ENCODE peak calls at places on chromosomes 6 and 20, in eight cellular contexts. G is heart right ventricle; P is RWPE2; D is activated T-cell treated with anti-CD3 and anti-CD28 coated beads, Interleukin-2, amount 50 U/mL, for 72 hours; Z is left lung; Y is mucosa of descending colon; V is right lobe of liver; J is K562. B is an unnamed sample.

GRCh38 chr20:32906200-32906599 is 47.5 kb downstream of the EFCAB8 start:
- ATAC-seq in V (no peak), G (no peak), J (peak), D (no peak), Y (no peak), Z (no peak), P (peak), B (no peak)

GRCh38 chr20:18506744-18507143 is 996 bp upstream of the SEC23B start:
- ATAC-seq in Y (no peak), V (no peak), J (peak), P (no peak), Z (no peak), G (no peak), D (no peak), B (peak)

GRCh38 chr6:42093582-42094329 is 43.4 kb downstream of the TAF8 start:
- ATAC-seq in Z (peak), J (peak), V (no peak), P (peak), Y (peak), G (peak), D (no peak), B (no peak)

GRCh38 chr6:170347091-170347490 is 40.5 kb downstream of the FAM120B start:
- ATAC-seq in J (no peak), V (no peak), Z (no peak), P (no peak), D (peak), Y (no peak), G (no peak), B (peak)

GRCh38 chr6:53799340-53799739 is 4.5 kb downstream of the LRRC1 start:
- ATAC-seq in P (no peak), G (no peak), Y (no peak), D (no peak), Z (no peak), J (no peak), V (no peak), B (no peak)

GRCh38 chr6:132687306-132687705 is 26.5 kb downstream of the VNN1 start:
- ATAC-seq in V (peak), Y (peak), D (no peak), J (no peak), G (peak), Z (peak), P (peak), B (no peak)

GRCh38 chr6:11201015-11201414 is 31.5 kb downstream of the NEDD9 start:
- ATAC-seq in Z (no peak), J (no peak), Y (no peak), P (no peak), V (no peak), D (peak), G (no peak), B (no peak)

GRCh38 chr6:137823826-137824501 is 43.1 kb upstream of the TNFAIP3 start:
- ATAC-seq in J (peak), V (no peak), Y (peak), G (peak), D (peak), P (peak), Z (peak), B (peak)

GRCh38 chr20:63538204-63539091 is 1.3 kb upstream of the PTK6 start:
- ATAC-seq in J (peak), Y (peak), Z (peak), D (peak), G (peak), P (peak), V (peak), B (peak)

GRCh38 chr6:157099912-157100593 is 223.3 kb downstream of the TMEM242 start:
- ATAC-seq in D (peak), P (no peak), G (peak), V (peak), J (peak), Y (peak), Z (peak), B (peak)

GRCh38 chr6:30880563-30881252 is 3.6 kb upstream of the DDR1 start:
- ATAC-seq in D (no peak), P (no peak), Y (no peak), Z (no peak), G (no peak), V (no peak), J (no peak), B (no peak)

GRCh38 chr20:10490706-10491105 is 55.6 kb downstream of the SLX4IP start:
- ATAC-seq in Z (peak), G (no peak), D (no peak), V (no peak), P (no peak), J (no peak), Y (no peak), B (no peak)

GRCh38 chr6:37523412-37523811 is 23.7 kb upstream of the CCDC167 start:
- ATAC-seq in D (no peak), V (no peak), Y (no peak), G (no peak), J (no peak), Z (no peak), P (no peak), B (no peak)

GRCh38 chr20:33162753-33163152 is 5.2 kb upstream of the BPIFA2 start:
- ATAC-seq in Y (no peak), G (no peak), V (no peak), P (no peak), Z (no peak), D (no peak), J (no peak), B (no peak)

GRCh38 chr6:63447134-63447533 is 125.1 kb upstream of the LOC128125822 start:
- ATAC-seq in P (no peak), Y (no peak), V (peak), Z (no peak), J (no peak), D (no peak), G (peak), B (no peak)

GRCh38 chr6:139970591-139970991 is 596.1 kb upstream of the CITED2 start:
- ATAC-seq in D (no peak), Y (no peak), J (no peak), V (no peak), Z (no peak), P (peak), G (no peak), B (no peak)

GRCh38 chr20:21064924-21065323 is 41.2 kb downstream of the LINC00237 start:
- ATAC-seq in P (no peak), Y (no peak), G (no peak), Z (no peak), V (no peak), D (no peak), J (no peak), B (no peak)

GRCh38 chr6:134128146-134128545 is 75.7 kb upstream of the SLC2A12 start:
- ATAC-seq in G (no peak), V (no peak), P (no peak), Z (no peak), D (no peak), J (no peak), Y (peak), B (no peak)

GRCh38 chr6:116229287-116229913 is 24.5 kb downstream of the TSPYL4 start:
- ATAC-seq in Z (no peak), D (no peak), Y (peak), V (peak), J (peak), P (peak), G (peak), B (no peak)

GRCh38 chr6:139508023-139508422 is 133.6 kb upstream of the CITED2 start:
- ATAC-seq in Y (no peak), J (peak), P (no peak), V (no peak), G (no peak), D (no peak), Z (no peak), B (no peak)

GRCh38 chr6:37354526-37355384 is 972 bp downstream of the RNF8 start:
- ATAC-seq in P (peak), V (peak), J (peak), Y (peak), D (peak), Z (peak), G (peak), B (peak)

GRCh38 chr20:20781029-20781428 is 68.6 kb upstream of the RALGAPA2 start:
- ATAC-seq in D (no peak), J (no peak), V (no peak), Y (no peak), G (no peak), P (no peak), Z (no peak), B (no peak)